ENCODE peak calls at places on chromosomes 3 and 15, in four cellular contexts. T is HEK293T, N is WTC11, L is activated B cell treated with CpG ODN at 0.5 μM for 24 hours. W is an unnamed sample.
A peak's percentile ranks its signal among the peaks of the same experiment; 100 is the strongest.

GRCh38 chr3:51681453-51681852 is 10.4 kb downstream of the TEX264 start:
- DNase-seq in T (no peak), N (no peak), L (no peak), W (peak; percentile 62)

GRCh38 chr3:156859578-156859977 is 33.4 kb downstream of the LEKR1 start:
- DNase-seq in T (no peak), N (no peak), L (no peak), W (no peak)

GRCh38 chr3:69082805-69083204 is 1.9 kb upstream of the ARL6IP5 start:
- DNase-seq in T (no peak), N (no peak), L (peak; percentile 39), W (no peak)

GRCh38 chr3:72265250-72265649 is 480.3 kb upstream of the PROK2 start:
- DNase-seq in T (peak; percentile 15), N (no peak), L (no peak), W (no peak)

GRCh38 chr3:186318135-186318534 is 43.9 kb downstream of the DGKG start:
- DNase-seq in T (no peak), N (no peak), L (no peak), W (no peak)

GRCh38 chr3:13463618-13464400 is 16.3 kb upstream of the HDAC11 start:
- DNase-seq in T (no peak), N (no peak), L (no peak), W (no peak)

GRCh38 chr3:118977118-118977517 is 57.5 kb downstream of the IGSF11 start:
- DNase-seq in T (no peak), N (no peak), L (no peak), W (no peak)

GRCh38 chr15:65870889-65871533 is 1.7 kb downstream of the RAB11A start:
- DNase-seq in T (peak; percentile 25), N (no peak), L (no peak), W (no peak)

GRCh38 chr3:7766530-7766929 is 735.1 kb upstream of the LMCD1 start:
- DNase-seq in T (no peak), N (no peak), L (no peak), W (no peak)

GRCh38 chr3:14590594-14590993 is 50.5 kb upstream of the GRIP2 start:
- DNase-seq in T (no peak), N (no peak), L (no peak), W (no peak)

GRCh38 chr3:98705694-98706093 is 57.4 kb upstream of the ST3GAL6 start:
- DNase-seq in T (no peak), N (no peak), L (no peak), W (no peak)

GRCh38 chr3:127535901-127536817 is 54.4 kb downstream of the TPRA1 start:
- DNase-seq in T (no peak), N (no peak), L (no peak), W (no peak)

GRCh38 chr15:44719293-44719999 is 8.1 kb downstream of the B2M start:
- DNase-seq in T (no peak), N (no peak), L (no peak), W (no peak)

GRCh38 chr3:67401911-67402310 is 252.5 kb downstream of the SUCLG2 start:
- DNase-seq in T (no peak), N (no peak), L (no peak), W (peak; percentile 50)

GRCh38 chr15:100571592-100572167 is 30.3 kb downstream of the LINS1 start:
- DNase-seq in T (no peak), N (no peak), L (no peak), W (no peak)

GRCh38 chr3:164332856-164333802 is 745.2 kb downstream of the SI start:
- DNase-seq in T (no peak), N (no peak), L (no peak), W (no peak)

GRCh38 chr3:142930510-142930909 is 33.0 kb downstream of the PAQR9 start:
- DNase-seq in T (no peak), N (no peak), L (no peak), W (no peak)

GRCh38 chr3:45167011-45167911 is 21.1 kb upstream of the CDCP1 start:
- DNase-seq in T (peak; percentile 71), N (peak; percentile 84), L (no peak), W (peak; percentile 91)

GRCh38 chr15:55005679-55006078 is 191.1 kb downstream of the RSL24D1 start:
- DNase-seq in T (no peak), N (no peak), L (no peak), W (no peak)